ENCODE peak calls at places on chromosomes 16 and 17, in eight cellular contexts. P is NCI-H524; V is CD8-positive, alpha-beta T cell; G is DMS 273 treated with DMSO at 0.1 percent for 48 hours; C is KBM-7; Q is heart right ventricle; J is anterior cingulate cortex; A is stimulated activated CD4-positive, alpha-beta T cell treated with anti-CD3 and anti-CD28 coated beads, Interleukin-2, amount 100 ng/mL, for 48 hours. F is an unnamed sample.

GRCh38 chr17:74332017-74332650 is 6.1 kb downstream of the KIF19 start:
- DNase-seq in P (peak; percentile 56), V (peak; percentile 3), G (no peak), C (no peak), Q (no peak), J (no peak), A (no peak), F (no peak)

GRCh38 chr16:3094289-3095027 is 4.6 kb downstream of the ZSCAN10 start:
- DNase-seq in P (no peak), V (peak; percentile 59), G (no peak), C (peak; percentile 79), Q (no peak), J (no peak), A (peak; percentile 62), F (peak; percentile 48)

GRCh38 chr16:29664133-29664912 is 1.3 kb downstream of the SPN start:
- DNase-seq in P (no peak), V (peak; percentile 65), G (no peak), C (peak; percentile 65), Q (no peak), J (no peak), A (peak; percentile 40), F (peak; percentile 45)

GRCh38 chr17:78780335-78780734 is 1.7 kb downstream of the CYTH1 start:
- DNase-seq in P (no peak), V (no peak), G (no peak), C (no peak), Q (no peak), J (no peak), A (no peak), F (no peak)

GRCh38 chr17:57373071-57373470 is 116.7 kb downstream of the MSI2 start:
- DNase-seq in P (no peak), V (no peak), G (no peak), C (no peak), Q (no peak), J (no peak), A (no peak), F (no peak)

GRCh38 chr17:1162116-1162855 is 17.5 kb downstream of the ABR start:
- DNase-seq in P (no peak), V (no peak), G (no peak), C (no peak), Q (no peak), J (no peak), A (no peak), F (no peak)

GRCh38 chr17:49925916-49926315 is 43.1 kb upstream of the DLX4 start:
- DNase-seq in P (no peak), V (no peak), G (no peak), C (no peak), Q (peak; percentile 35), J (no peak), A (no peak), F (no peak)

GRCh38 chr17:81456798-81457197 is 55.8 kb downstream of the ACTG1 start:
- DNase-seq in P (no peak), V (no peak), G (no peak), C (peak; percentile 29), Q (no peak), J (no peak), A (no peak), F (no peak)

GRCh38 chr17:50923611-50924010 is 57.5 kb upstream of the TOB1 start:
- DNase-seq in P (peak; percentile 71), V (no peak), G (no peak), C (no peak), Q (no peak), J (no peak), A (no peak), F (no peak)

GRCh38 chr16:66881964-66882508 is 1.7 kb downstream of the PDP2 start:
- DNase-seq in P (no peak), V (no peak), G (no peak), C (no peak), Q (no peak), J (no peak), A (no peak), F (no peak)

GRCh38 chr17:56912105-56912999 is 1.5 kb downstream of the TRIM25 start:
- DNase-seq in P (no peak), V (no peak), G (no peak), C (peak; percentile 16), Q (peak; percentile 36), J (no peak), A (no peak), F (no peak)

GRCh38 chr16:29974291-29975133 is 844 bp downstream of the TAOK2 start:
- DNase-seq in P (no peak), V (peak; percentile 51), G (no peak), C (peak; percentile 19), Q (peak; percentile 34), J (no peak), A (no peak), F (no peak)

GRCh38 chr17:37392024-37392590 is 14.5 kb downstream of the ACACA start:
- DNase-seq in P (no peak), V (no peak), G (no peak), C (no peak), Q (no peak), J (no peak), A (no peak), F (no peak)

GRCh38 chr17:83109793-83110645 is 30.6 kb downstream of the METRNL start:
- DNase-seq in P (no peak), V (no peak), G (peak; percentile 58), C (no peak), Q (peak; percentile 82), J (no peak), A (no peak), F (no peak)

F was measured in activated gamma-delta T cell treated with Interleukin-2 at 50 U/mL for 16 hours.